ENCODE peak calls at places on chromosomes 6 and 20, in four cellular contexts. C is K562, T is GM12878, D is A549. N is an unnamed sample.

GRCh38 chr6:128598561-128598960 is 78.2 kb upstream of the PTPRK start:
- DNase-seq in C (no peak), T (no peak), D (no peak), N (no peak)

GRCh38 chr20:5369622-5370021 is 52.9 kb upstream of the PROKR2 start:
- DNase-seq in C (no peak), D (no peak), T (no peak), N (no peak)

GRCh38 chr20:11108102-11108842 is 434.5 kb upstream of the JAG1 start:
- DNase-seq in T (no peak), C (no peak), D (no peak), N (peak; percentile 39)

GRCh38 chr20:44576297-44576696 is 6.1 kb upstream of the PKIG start:
- DNase-seq in T (no peak), D (peak; percentile 51), C (peak; percentile 55), N (peak; percentile 67)

GRCh38 chr20:11267131-11267761 is 593.4 kb upstream of the JAG1 start:
- DNase-seq in T (peak; percentile 79), C (peak; percentile 7), D (peak; percentile 93), N (peak; percentile 98)

GRCh38 chr6:152750694-152751093 is at the start of gene VIP:
- DNase-seq in T (no peak), D (peak; percentile 16), C (no peak), N (peak; percentile 42)

GRCh38 chr20:39214778-39215177 is 252.6 kb downstream of the DHX35 start:
- DNase-seq in D (no peak), T (no peak), C (no peak), N (no peak)

GRCh38 chr6:85580104-85580877 is 13.4 kb downstream of the SNX14 start:
- DNase-seq in T (no peak), D (peak; percentile 38), C (no peak), N (peak; percentile 18)

GRCh38 chr6:34601706-34602105 is 45.6 kb upstream of the SPDEF start:
- DNase-seq in T (no peak), C (no peak), D (no peak), N (no peak)

DNA sequence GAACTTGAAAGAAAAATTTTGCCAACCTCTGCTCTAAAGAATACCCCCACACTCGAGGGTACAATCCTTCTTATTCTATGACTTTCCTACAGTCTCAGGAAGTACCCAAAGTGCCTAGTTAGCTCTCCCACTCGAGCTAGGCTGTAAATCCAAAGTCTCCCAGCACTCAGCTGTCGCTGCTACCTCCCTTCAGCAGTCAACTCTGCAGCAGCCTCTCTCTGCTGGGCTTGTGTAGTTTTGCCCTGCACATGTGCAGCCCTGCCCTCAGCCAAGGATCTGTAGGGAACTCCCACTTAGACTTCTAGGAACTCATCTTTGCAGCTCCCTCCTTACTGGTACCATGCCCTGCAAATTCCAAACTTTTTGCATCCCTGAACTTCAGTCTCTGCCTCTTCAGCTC is 53.7 kb upstream of the GCLC start:
- DNase-seq in C (no peak), D (no peak), T (no peak), N (no peak)
- TF ChIP-seq SMC3 in C (no peak), D (no peak), T (no peak), N (no peak)

DNA sequence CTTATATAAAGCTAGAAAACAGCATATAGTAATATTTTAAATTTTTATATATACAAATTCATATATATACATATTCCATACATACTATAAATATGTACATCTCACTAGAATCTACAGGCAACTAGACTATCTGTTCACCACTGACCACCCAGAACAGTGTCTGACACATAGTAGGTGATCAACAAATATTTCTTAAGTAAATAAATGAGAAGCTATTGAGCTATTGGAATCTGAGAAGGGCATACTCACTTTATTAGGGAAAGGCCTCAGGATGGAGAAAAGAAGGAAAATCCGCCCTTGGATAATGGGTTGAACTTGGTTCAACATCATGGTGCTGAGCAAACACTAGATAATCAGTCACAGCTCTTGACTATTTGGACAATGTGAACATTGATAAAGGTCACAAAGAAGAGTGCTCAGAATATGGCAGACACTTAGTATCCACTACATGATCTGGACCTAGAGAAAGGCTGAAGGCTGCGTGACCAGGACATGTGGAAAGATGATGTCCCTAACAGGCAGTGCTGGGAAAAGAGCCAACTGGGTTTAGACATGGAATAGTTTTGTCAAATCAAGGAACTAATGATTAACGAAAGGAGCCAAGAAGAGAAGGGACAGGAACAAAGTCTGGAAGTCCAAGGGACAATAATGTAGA is 186.1 kb downstream of the TASP1 start:
- DNase-seq in T (no peak), D (no peak), C (no peak), N (no peak)
- TF ChIP-seq ELK1 in T (no peak), D (no peak), C (no peak), N (no peak)

DNA sequence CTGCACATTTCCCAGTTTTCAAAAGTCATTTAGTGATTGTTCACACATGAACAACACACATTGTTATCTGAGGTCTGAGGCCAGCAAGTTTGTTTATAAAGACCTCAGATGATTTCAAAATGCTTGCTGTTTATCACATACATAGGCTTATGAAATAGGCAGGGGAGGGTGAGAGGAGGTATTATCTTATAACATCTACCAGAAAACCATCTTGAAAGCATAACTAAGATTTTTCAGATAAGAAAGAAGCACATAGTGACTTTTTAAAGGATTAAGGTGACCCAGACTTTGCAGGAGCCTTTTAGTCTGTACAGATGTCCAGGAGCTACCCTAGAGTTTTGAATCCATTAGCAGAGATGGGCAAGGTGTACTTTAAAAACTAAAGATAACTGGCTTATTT is 381.7 kb downstream of the GJA1 start:
- DNase-seq in D (peak; percentile 6), T (no peak), C (no peak), N (peak; percentile 47)
- TF ChIP-seq SMC3 in D (no peak), T (no peak), C (no peak), N (no peak)

DNA sequence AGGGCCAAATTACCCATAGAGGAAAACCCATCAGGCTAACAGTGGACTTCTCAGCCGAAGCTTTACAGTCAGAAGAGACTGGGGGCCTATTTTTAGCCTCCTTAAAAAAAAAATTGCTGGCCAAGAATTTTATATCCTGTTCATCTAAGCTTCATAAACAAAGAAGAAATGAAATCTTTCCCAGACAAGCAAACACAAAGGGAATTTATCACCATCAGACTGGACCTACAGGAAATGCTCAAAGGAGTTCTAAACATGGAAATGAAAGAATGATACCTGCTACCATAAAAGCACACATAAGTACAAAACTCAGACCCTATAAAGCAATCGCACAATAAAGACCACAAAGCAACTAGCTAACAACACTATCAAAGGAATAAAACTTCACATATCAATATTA is 19.3 kb downstream of the DTNBP1 start:
- DNase-seq in C (no peak), T (no peak), D (peak; percentile 7), N (no peak)
- TF ChIP-seq ELK1 in C (no peak), T (no peak), D (no peak), N (no peak)

DNA sequence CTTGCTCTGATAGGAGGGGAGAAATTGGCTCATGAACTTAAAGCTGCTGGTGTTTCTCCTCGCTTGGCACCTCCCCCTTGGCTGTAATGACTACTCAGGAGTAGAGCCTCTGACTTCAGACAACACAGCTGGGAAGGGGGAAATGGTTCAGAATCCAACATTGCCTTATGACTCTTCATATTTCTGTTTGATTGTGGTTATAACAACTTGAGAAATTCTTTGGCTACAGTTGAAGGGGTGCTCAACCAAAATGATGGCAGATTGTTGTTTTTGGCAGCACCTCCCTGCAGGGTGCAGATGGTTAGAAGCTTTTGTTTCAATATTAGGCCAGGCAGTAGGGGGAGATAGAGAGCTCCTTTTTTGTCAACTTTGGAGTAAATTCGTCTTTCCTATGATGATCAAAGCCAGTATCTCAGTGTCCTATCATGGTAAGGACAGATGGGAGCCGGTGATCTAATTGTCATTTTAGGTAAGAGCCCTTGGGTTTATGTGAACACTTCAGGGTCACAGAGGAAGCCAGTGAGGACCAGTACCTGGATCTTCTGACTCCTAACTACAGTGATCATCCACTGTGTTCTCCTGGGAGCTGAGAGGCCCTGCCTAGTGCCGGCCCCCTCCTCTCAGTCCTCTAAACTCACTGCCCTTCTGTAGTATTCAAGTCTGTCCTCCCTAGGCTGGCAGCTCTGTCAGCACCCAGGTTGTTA is 39.9 kb downstream of the RPRD1B start:
- DNase-seq in C (peak; percentile 60), D (peak; percentile 22), T (no peak), N (peak; percentile 98)
- TF ChIP-seq SMC3 in C (peak; percentile 54), D (peak; percentile 39), T (peak; percentile 85), N (peak; percentile 76)

DNA sequence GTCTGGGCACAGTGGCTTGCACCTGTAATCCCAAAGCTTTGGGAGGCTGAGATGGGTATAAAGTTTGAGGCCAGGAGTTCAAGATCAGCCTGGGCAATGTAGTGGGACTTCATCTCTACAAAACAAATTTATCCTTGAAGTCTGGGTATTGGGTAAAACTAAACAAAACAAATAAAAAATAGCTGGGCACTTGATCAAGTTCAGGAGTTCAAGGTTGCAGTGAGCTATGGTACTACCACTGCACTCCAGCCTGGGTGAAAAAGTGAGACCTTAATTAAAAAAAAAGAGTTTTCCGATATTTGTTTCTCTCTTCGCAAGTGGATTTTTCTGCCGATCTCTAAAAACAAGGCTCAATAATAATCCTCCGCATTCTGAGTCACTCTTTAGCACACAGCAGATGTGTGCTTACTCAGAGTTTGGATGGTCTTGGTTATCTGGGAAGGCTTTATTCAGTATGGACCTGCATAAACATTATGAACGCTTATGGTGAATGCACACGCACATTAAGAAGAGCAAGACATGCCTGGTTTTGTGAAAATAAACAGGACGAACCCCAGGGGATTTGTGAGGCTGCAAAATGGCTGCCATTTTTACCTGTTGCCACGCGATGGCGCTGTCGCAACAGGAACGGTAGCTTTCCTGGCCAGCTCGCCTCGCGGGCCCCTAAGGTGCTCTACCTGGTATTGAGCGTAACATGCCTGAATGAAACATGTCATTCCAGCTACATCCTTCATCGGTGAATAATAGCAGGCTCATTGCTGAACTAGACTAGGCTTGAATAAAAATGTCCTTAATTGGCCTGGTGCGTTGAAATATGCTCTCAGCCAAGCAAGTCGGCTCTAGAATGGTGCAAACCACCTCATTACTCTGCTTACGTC is 6.0 kb downstream of the OPN5 start:
- DNase-seq in T (no peak), C (peak; percentile 80), D (peak; percentile 59), N (peak; percentile 51)
- TF ChIP-seq ELK1 in T (no peak), C (no peak), D (no peak), N (no peak)

DNA sequence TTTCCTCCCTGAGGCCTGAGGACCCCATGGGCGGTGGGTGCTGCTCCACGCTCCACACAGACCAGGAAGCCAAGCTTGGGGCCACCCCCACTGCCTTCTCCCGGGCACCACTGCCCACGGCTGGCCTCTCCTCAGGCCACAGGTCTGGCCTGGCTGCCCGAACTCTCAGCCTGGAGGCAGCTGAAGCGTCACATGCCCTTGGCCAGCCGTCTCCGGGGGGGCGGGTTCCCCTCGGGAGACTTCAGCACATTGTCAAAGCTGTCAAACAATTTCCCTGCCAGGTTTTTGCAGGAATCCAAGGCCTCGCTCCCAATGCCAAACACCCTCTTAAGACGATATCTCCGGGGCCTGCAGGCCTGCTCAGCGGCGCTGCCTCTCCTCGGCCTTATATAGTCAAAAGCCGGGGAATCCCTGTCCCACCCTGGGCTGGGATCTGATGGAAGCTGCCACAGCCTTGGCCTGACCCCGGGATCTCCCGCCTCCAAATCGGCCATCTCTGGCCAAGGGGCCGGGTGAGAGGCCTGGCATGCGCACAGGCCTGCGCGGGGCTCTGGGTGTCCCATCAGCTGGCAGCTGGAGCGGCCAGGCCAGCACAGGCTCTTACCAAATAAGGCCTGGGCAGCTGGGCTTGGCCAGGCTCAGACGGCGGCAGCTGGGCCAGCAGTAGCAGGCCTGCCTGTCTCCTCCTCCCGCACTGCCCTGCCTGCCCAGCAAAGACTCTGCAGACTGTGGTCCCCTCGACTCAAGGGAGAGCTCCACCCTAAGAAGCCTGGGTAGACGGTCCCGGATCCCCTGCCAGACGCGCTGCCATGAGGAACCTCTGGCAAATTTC is 49.7 kb downstream of the RBM38 start:
- DNase-seq in D (peak; percentile 29), T (no peak), C (no peak), N (peak; percentile 66)
- TF ChIP-seq SMC3 in D (no peak), T (no peak), C (no peak), N (no peak)

N was measured in IMR-90.